ENCODE peak calls at places on chromosome 14, in nine cellular contexts. One of them, this sample, is unnamed.

GRCh38 chr14:45664668-45665356 is 411.8 kb upstream of the MIS18BP1 start:
- DNase-seq in T follicular helper cell: no peak
- DNase-seq in stimulated activated CD8-positive, alpha-beta memory T cell treated with anti-CD3 and anti-CD28 coated beads, Interleukin-7, amount 100 ng/mL, for 4 hours: no peak
- DNase-seq in DND-41: no peak
- DNase-seq in AG04450: no peak
- DNase-seq in hippocampal formation: no peak
- DNase-seq in cerebellar nuclear complex: no peak
- DNase-seq in Panc1: no peak
- DNase-seq in activated CD4-positive, alpha-beta T cell treated with anti-CD3 and anti-CD28 coated beads for 1 hour: no peak
- DNase-seq in this sample: peak; percentile 1

GRCh38 chr14:63878792-63879191 is 26.0 kb downstream of the SYNE2 start:
- DNase-seq in T follicular helper cell: no peak
- DNase-seq in stimulated activated CD8-positive, alpha-beta memory T cell treated with anti-CD3 and anti-CD28 coated beads, Interleukin-7, amount 100 ng/mL, for 4 hours: no peak
- DNase-seq in DND-41: no peak
- DNase-seq in AG04450: no peak
- DNase-seq in hippocampal formation: no peak
- DNase-seq in cerebellar nuclear complex: no peak
- DNase-seq in Panc1: no peak
- DNase-seq in activated CD4-positive, alpha-beta T cell treated with anti-CD3 and anti-CD28 coated beads for 1 hour: no peak
- DNase-seq in this sample: no peak

GRCh38 chr14:102731101-102731870 is 46.0 kb upstream of the TRAF3 start:
- DNase-seq in T follicular helper cell: no peak
- DNase-seq in stimulated activated CD8-positive, alpha-beta memory T cell treated with anti-CD3 and anti-CD28 coated beads, Interleukin-7, amount 100 ng/mL, for 4 hours: no peak
- DNase-seq in DND-41: no peak
- DNase-seq in AG04450: no peak
- DNase-seq in hippocampal formation: no peak
- DNase-seq in cerebellar nuclear complex: peak; percentile 48
- DNase-seq in Panc1: no peak
- DNase-seq in activated CD4-positive, alpha-beta T cell treated with anti-CD3 and anti-CD28 coated beads for 1 hour: no peak
- DNase-seq in this sample: no peak

GRCh38 chr14:89540830-89541470 is 123.9 kb upstream of the FOXN3 start:
- DNase-seq in T follicular helper cell: no peak
- DNase-seq in stimulated activated CD8-positive, alpha-beta memory T cell treated with anti-CD3 and anti-CD28 coated beads, Interleukin-7, amount 100 ng/mL, for 4 hours: no peak
- DNase-seq in DND-41: no peak
- DNase-seq in AG04450: peak; percentile 63
- DNase-seq in hippocampal formation: no peak
- DNase-seq in cerebellar nuclear complex: no peak
- DNase-seq in Panc1: no peak
- DNase-seq in activated CD4-positive, alpha-beta T cell treated with anti-CD3 and anti-CD28 coated beads for 1 hour: no peak
- DNase-seq in this sample: no peak

GRCh38 chr14:58100735-58101368 is 51.2 kb downstream of the ARMH4 start:
- DNase-seq in T follicular helper cell: no peak
- DNase-seq in stimulated activated CD8-positive, alpha-beta memory T cell treated with anti-CD3 and anti-CD28 coated beads, Interleukin-7, amount 100 ng/mL, for 4 hours: no peak
- DNase-seq in DND-41: no peak
- DNase-seq in AG04450: peak; percentile 42
- DNase-seq in hippocampal formation: no peak
- DNase-seq in cerebellar nuclear complex: no peak
- DNase-seq in Panc1: no peak
- DNase-seq in activated CD4-positive, alpha-beta T cell treated with anti-CD3 and anti-CD28 coated beads for 1 hour: no peak
- DNase-seq in this sample: no peak

GRCh38 chr14:97277711-97278110 is 480.5 kb downstream of the VRK1 start:
- DNase-seq in T follicular helper cell: no peak
- DNase-seq in stimulated activated CD8-positive, alpha-beta memory T cell treated with anti-CD3 and anti-CD28 coated beads, Interleukin-7, amount 100 ng/mL, for 4 hours: no peak
- DNase-seq in DND-41: no peak
- DNase-seq in AG04450: no peak
- DNase-seq in hippocampal formation: no peak
- DNase-seq in cerebellar nuclear complex: no peak
- DNase-seq in Panc1: no peak
- DNase-seq in activated CD4-positive, alpha-beta T cell treated with anti-CD3 and anti-CD28 coated beads for 1 hour: no peak
- DNase-seq in this sample: no peak

GRCh38 chr14:91728616-91729183 is 3.2 kb downstream of the CATSPERB start:
- DNase-seq in T follicular helper cell: no peak
- DNase-seq in stimulated activated CD8-positive, alpha-beta memory T cell treated with anti-CD3 and anti-CD28 coated beads, Interleukin-7, amount 100 ng/mL, for 4 hours: no peak
- DNase-seq in DND-41: no peak
- DNase-seq in AG04450: no peak
- DNase-seq in hippocampal formation: no peak
- DNase-seq in cerebellar nuclear complex: no peak
- DNase-seq in Panc1: no peak
- DNase-seq in activated CD4-positive, alpha-beta T cell treated with anti-CD3 and anti-CD28 coated beads for 1 hour: no peak
- DNase-seq in this sample: no peak

GRCh38 chr14:77485901-77486678 is 12.5 kb downstream of the ISM2 start:
- DNase-seq in T follicular helper cell: no peak
- DNase-seq in stimulated activated CD8-positive, alpha-beta memory T cell treated with anti-CD3 and anti-CD28 coated beads, Interleukin-7, amount 100 ng/mL, for 4 hours: no peak
- DNase-seq in DND-41: no peak
- DNase-seq in AG04450: peak; percentile 20
- DNase-seq in hippocampal formation: no peak
- DNase-seq in cerebellar nuclear complex: no peak
- DNase-seq in Panc1: no peak
- DNase-seq in activated CD4-positive, alpha-beta T cell treated with anti-CD3 and anti-CD28 coated beads for 1 hour: no peak
- DNase-seq in this sample: no peak

GRCh38 chr14:70652871-70653270 is 11.2 kb downstream of the TTC9 start:
- DNase-seq in T follicular helper cell: no peak
- DNase-seq in stimulated activated CD8-positive, alpha-beta memory T cell treated with anti-CD3 and anti-CD28 coated beads, Interleukin-7, amount 100 ng/mL, for 4 hours: no peak
- DNase-seq in DND-41: no peak
- DNase-seq in AG04450: no peak
- DNase-seq in hippocampal formation: no peak
- DNase-seq in cerebellar nuclear complex: no peak
- DNase-seq in Panc1: no peak
- DNase-seq in activated CD4-positive, alpha-beta T cell treated with anti-CD3 and anti-CD28 coated beads for 1 hour: no peak
- DNase-seq in this sample: no peak

GRCh38 chr14:89955022-89955414 is 488 bp upstream of the EFCAB11 start:
- DNase-seq in T follicular helper cell: no peak
- DNase-seq in stimulated activated CD8-positive, alpha-beta memory T cell treated with anti-CD3 and anti-CD28 coated beads, Interleukin-7, amount 100 ng/mL, for 4 hours: no peak
- DNase-seq in DND-41: no peak
- DNase-seq in AG04450: no peak
- DNase-seq in hippocampal formation: peak; percentile 56
- DNase-seq in cerebellar nuclear complex: no peak
- DNase-seq in Panc1: no peak
- DNase-seq in activated CD4-positive, alpha-beta T cell treated with anti-CD3 and anti-CD28 coated beads for 1 hour: no peak
- DNase-seq in this sample: no peak

GRCh38 chr14:65261425-65261920 is 151.1 kb upstream of the FUT8 start:
- DNase-seq in T follicular helper cell: no peak
- DNase-seq in stimulated activated CD8-positive, alpha-beta memory T cell treated with anti-CD3 and anti-CD28 coated beads, Interleukin-7, amount 100 ng/mL, for 4 hours: no peak
- DNase-seq in DND-41: no peak
- DNase-seq in AG04450: no peak
- DNase-seq in hippocampal formation: no peak
- DNase-seq in cerebellar nuclear complex: no peak
- DNase-seq in Panc1: no peak
- DNase-seq in activated CD4-positive, alpha-beta T cell treated with anti-CD3 and anti-CD28 coated beads for 1 hour: no peak
- DNase-seq in this sample: no peak

GRCh38 chr14:79668941-79669340 is 542.4 kb downstream of the DIO2 start:
- DNase-seq in T follicular helper cell: no peak
- DNase-seq in stimulated activated CD8-positive, alpha-beta memory T cell treated with anti-CD3 and anti-CD28 coated beads, Interleukin-7, amount 100 ng/mL, for 4 hours: no peak
- DNase-seq in DND-41: no peak
- DNase-seq in AG04450: no peak
- DNase-seq in hippocampal formation: no peak
- DNase-seq in cerebellar nuclear complex: no peak
- DNase-seq in Panc1: no peak
- DNase-seq in activated CD4-positive, alpha-beta T cell treated with anti-CD3 and anti-CD28 coated beads for 1 hour: no peak
- DNase-seq in this sample: no peak

GRCh38 chr14:95432152-95433093 is 84.0 kb downstream of the SYNE3 start:
- DNase-seq in T follicular helper cell: no peak
- DNase-seq in stimulated activated CD8-positive, alpha-beta memory T cell treated with anti-CD3 and anti-CD28 coated beads, Interleukin-7, amount 100 ng/mL, for 4 hours: no peak
- DNase-seq in DND-41: peak; percentile 12
- DNase-seq in AG04450: no peak
- DNase-seq in hippocampal formation: peak; percentile 41
- DNase-seq in cerebellar nuclear complex: no peak
- DNase-seq in Panc1: no peak
- DNase-seq in activated CD4-positive, alpha-beta T cell treated with anti-CD3 and anti-CD28 coated beads for 1 hour: no peak
- DNase-seq in this sample: no peak

GRCh38 chr14:88614218-88614907 is 51.5 kb downstream of the ZC3H14 start:
- DNase-seq in T follicular helper cell: no peak
- DNase-seq in stimulated activated CD8-positive, alpha-beta memory T cell treated with anti-CD3 and anti-CD28 coated beads, Interleukin-7, amount 100 ng/mL, for 4 hours: no peak
- DNase-seq in DND-41: no peak
- DNase-seq in AG04450: peak; percentile 21
- DNase-seq in hippocampal formation: no peak
- DNase-seq in cerebellar nuclear complex: no peak
- DNase-seq in Panc1: no peak
- DNase-seq in activated CD4-positive, alpha-beta T cell treated with anti-CD3 and anti-CD28 coated beads for 1 hour: no peak
- DNase-seq in this sample: no peak

GRCh38 chr14:90373887-90374286 is 22.9 kb upstream of the CALM1 start:
- DNase-seq in T follicular helper cell: no peak
- DNase-seq in stimulated activated CD8-positive, alpha-beta memory T cell treated with anti-CD3 and anti-CD28 coated beads, Interleukin-7, amount 100 ng/mL, for 4 hours: no peak
- DNase-seq in DND-41: no peak
- DNase-seq in AG04450: no peak
- DNase-seq in hippocampal formation: no peak
- DNase-seq in cerebellar nuclear complex: no peak
- DNase-seq in Panc1: no peak
- DNase-seq in activated CD4-positive, alpha-beta T cell treated with anti-CD3 and anti-CD28 coated beads for 1 hour: no peak
- DNase-seq in this sample: no peak

GRCh38 chr14:64713677-64714076 is 9.5 kb downstream of the PLEKHG3 start:
- DNase-seq in T follicular helper cell: no peak
- DNase-seq in stimulated activated CD8-positive, alpha-beta memory T cell treated with anti-CD3 and anti-CD28 coated beads, Interleukin-7, amount 100 ng/mL, for 4 hours: no peak
- DNase-seq in DND-41: no peak
- DNase-seq in AG04450: no peak
- DNase-seq in hippocampal formation: no peak
- DNase-seq in cerebellar nuclear complex: no peak
- DNase-seq in Panc1: no peak
- DNase-seq in activated CD4-positive, alpha-beta T cell treated with anti-CD3 and anti-CD28 coated beads for 1 hour: no peak
- DNase-seq in this sample: no peak

GRCh38 chr14:91149462-91149861 is 35.6 kb downstream of the DGLUCY start:
- DNase-seq in T follicular helper cell: no peak
- DNase-seq in stimulated activated CD8-positive, alpha-beta memory T cell treated with anti-CD3 and anti-CD28 coated beads, Interleukin-7, amount 100 ng/mL, for 4 hours: no peak
- DNase-seq in DND-41: no peak
- DNase-seq in AG04450: peak; percentile 99
- DNase-seq in hippocampal formation: no peak
- DNase-seq in cerebellar nuclear complex: no peak
- DNase-seq in Panc1: peak; percentile 7
- DNase-seq in activated CD4-positive, alpha-beta T cell treated with anti-CD3 and anti-CD28 coated beads for 1 hour: no peak
- DNase-seq in this sample: peak; percentile 71

GRCh38 chr14:68546839-68547238 is 246.0 kb downstream of the ZFP36L1 start:
- DNase-seq in T follicular helper cell: no peak
- DNase-seq in stimulated activated CD8-positive, alpha-beta memory T cell treated with anti-CD3 and anti-CD28 coated beads, Interleukin-7, amount 100 ng/mL, for 4 hours: no peak
- DNase-seq in DND-41: no peak
- DNase-seq in AG04450: peak; percentile 51
- DNase-seq in hippocampal formation: no peak
- DNase-seq in cerebellar nuclear complex: no peak
- DNase-seq in Panc1: no peak
- DNase-seq in activated CD4-positive, alpha-beta T cell treated with anti-CD3 and anti-CD28 coated beads for 1 hour: no peak
- DNase-seq in this sample: peak; percentile 77

GRCh38 chr14:102733326-102733725 is 43.9 kb upstream of the TRAF3 start:
- DNase-seq in T follicular helper cell: no peak
- DNase-seq in stimulated activated CD8-positive, alpha-beta memory T cell treated with anti-CD3 and anti-CD28 coated beads, Interleukin-7, amount 100 ng/mL, for 4 hours: no peak
- DNase-seq in DND-41: no peak
- DNase-seq in AG04450: no peak
- DNase-seq in hippocampal formation: no peak
- DNase-seq in cerebellar nuclear complex: no peak
- DNase-seq in Panc1: no peak
- DNase-seq in activated CD4-positive, alpha-beta T cell treated with anti-CD3 and anti-CD28 coated beads for 1 hour: no peak
- DNase-seq in this sample: no peak

GRCh38 chr14:23160924-23161522 is 22.4 kb downstream of the SLC7A8 start:
- DNase-seq in T follicular helper cell: no peak
- DNase-seq in stimulated activated CD8-positive, alpha-beta memory T cell treated with anti-CD3 and anti-CD28 coated beads, Interleukin-7, amount 100 ng/mL, for 4 hours: no peak
- DNase-seq in DND-41: no peak
- DNase-seq in AG04450: peak; percentile 30
- DNase-seq in hippocampal formation: no peak
- DNase-seq in cerebellar nuclear complex: no peak
- DNase-seq in Panc1: no peak
- DNase-seq in activated CD4-positive, alpha-beta T cell treated with anti-CD3 and anti-CD28 coated beads for 1 hour: no peak
- DNase-seq in this sample: no peak

GRCh38 chr14:99741227-99741976 is 51.8 kb upstream of the EML1 start:
- DNase-seq in T follicular helper cell: no peak
- DNase-seq in stimulated activated CD8-positive, alpha-beta memory T cell treated with anti-CD3 and anti-CD28 coated beads, Interleukin-7, amount 100 ng/mL, for 4 hours: no peak
- DNase-seq in DND-41: no peak
- DNase-seq in AG04450: no peak
- DNase-seq in hippocampal formation: no peak
- DNase-seq in cerebellar nuclear complex: no peak
- DNase-seq in Panc1: no peak
- DNase-seq in activated CD4-positive, alpha-beta T cell treated with anti-CD3 and anti-CD28 coated beads for 1 hour: no peak
- DNase-seq in this sample: no peak

GRCh38 chr14:50001146-50001998 is 108.5 kb downstream of the ARF6 start:
- DNase-seq in T follicular helper cell: peak; percentile 53
- DNase-seq in stimulated activated CD8-positive, alpha-beta memory T cell treated with anti-CD3 and anti-CD28 coated beads, Interleukin-7, amount 100 ng/mL, for 4 hours: peak; percentile 65
- DNase-seq in DND-41: peak; percentile 11
- DNase-seq in AG04450: no peak
- DNase-seq in hippocampal formation: no peak
- DNase-seq in cerebellar nuclear complex: peak; percentile 42
- DNase-seq in Panc1: no peak
- DNase-seq in activated CD4-positive, alpha-beta T cell treated with anti-CD3 and anti-CD28 coated beads for 1 hour: peak; percentile 53
- DNase-seq in this sample: no peak

GRCh38 chr14:21997300-21997699 is 323.7 kb upstream of the OR4E1 start:
- DNase-seq in T follicular helper cell: peak; percentile 12
- DNase-seq in stimulated activated CD8-positive, alpha-beta memory T cell treated with anti-CD3 and anti-CD28 coated beads, Interleukin-7, amount 100 ng/mL, for 4 hours: no peak
- DNase-seq in DND-41: peak; percentile 41
- DNase-seq in AG04450: no peak
- DNase-seq in hippocampal formation: no peak
- DNase-seq in cerebellar nuclear complex: no peak
- DNase-seq in Panc1: no peak
- DNase-seq in activated CD4-positive, alpha-beta T cell treated with anti-CD3 and anti-CD28 coated beads for 1 hour: no peak
- DNase-seq in this sample: no peak

GRCh38 chr14:30551460-30551859 is 7.5 kb upstream of the G2E3 start:
- DNase-seq in T follicular helper cell: no peak
- DNase-seq in stimulated activated CD8-positive, alpha-beta memory T cell treated with anti-CD3 and anti-CD28 coated beads, Interleukin-7, amount 100 ng/mL, for 4 hours: no peak
- DNase-seq in DND-41: no peak
- DNase-seq in AG04450: no peak
- DNase-seq in hippocampal formation: no peak
- DNase-seq in cerebellar nuclear complex: no peak
- DNase-seq in Panc1: no peak
- DNase-seq in activated CD4-positive, alpha-beta T cell treated with anti-CD3 and anti-CD28 coated beads for 1 hour: no peak
- DNase-seq in this sample: no peak

GRCh38 chr14:52020866-52021717 is 31.7 kb downstream of the RTRAF start:
- DNase-seq in T follicular helper cell: no peak
- DNase-seq in stimulated activated CD8-positive, alpha-beta memory T cell treated with anti-CD3 and anti-CD28 coated beads, Interleukin-7, amount 100 ng/mL, for 4 hours: no peak
- DNase-seq in DND-41: peak; percentile 74
- DNase-seq in AG04450: no peak
- DNase-seq in hippocampal formation: no peak
- DNase-seq in cerebellar nuclear complex: no peak
- DNase-seq in Panc1: no peak
- DNase-seq in activated CD4-positive, alpha-beta T cell treated with anti-CD3 and anti-CD28 coated beads for 1 hour: no peak
- DNase-seq in this sample: no peak

GRCh38 chr14:92956961-92957360 is 34.0 kb downstream of the CHGA start:
- DNase-seq in T follicular helper cell: no peak
- DNase-seq in stimulated activated CD8-positive, alpha-beta memory T cell treated with anti-CD3 and anti-CD28 coated beads, Interleukin-7, amount 100 ng/mL, for 4 hours: no peak
- DNase-seq in DND-41: no peak
- DNase-seq in AG04450: no peak
- DNase-seq in hippocampal formation: no peak
- DNase-seq in cerebellar nuclear complex: no peak
- DNase-seq in Panc1: no peak
- DNase-seq in activated CD4-positive, alpha-beta T cell treated with anti-CD3 and anti-CD28 coated beads for 1 hour: no peak
- DNase-seq in this sample: no peak

GRCh38 chr14:98959410-98959809 is 312.6 kb downstream of the BCL11B start:
- DNase-seq in T follicular helper cell: no peak
- DNase-seq in stimulated activated CD8-positive, alpha-beta memory T cell treated with anti-CD3 and anti-CD28 coated beads, Interleukin-7, amount 100 ng/mL, for 4 hours: no peak
- DNase-seq in DND-41: no peak
- DNase-seq in AG04450: no peak
- DNase-seq in hippocampal formation: no peak
- DNase-seq in cerebellar nuclear complex: no peak
- DNase-seq in Panc1: no peak
- DNase-seq in activated CD4-positive, alpha-beta T cell treated with anti-CD3 and anti-CD28 coated beads for 1 hour: no peak
- DNase-seq in this sample: no peak

GRCh38 chr14:70027785-70028428 is 148.7 kb downstream of the SMOC1 start:
- DNase-seq in T follicular helper cell: peak; percentile 33
- DNase-seq in stimulated activated CD8-positive, alpha-beta memory T cell treated with anti-CD3 and anti-CD28 coated beads, Interleukin-7, amount 100 ng/mL, for 4 hours: peak; percentile 15
- DNase-seq in DND-41: peak; percentile 69
- DNase-seq in AG04450: no peak
- DNase-seq in hippocampal formation: peak; percentile 61
- DNase-seq in cerebellar nuclear complex: no peak
- DNase-seq in Panc1: peak; percentile 17
- DNase-seq in activated CD4-positive, alpha-beta T cell treated with anti-CD3 and anti-CD28 coated beads for 1 hour: peak; percentile 28
- DNase-seq in this sample: no peak

GRCh38 chr14:21097616-21098133 is 780 bp downstream of the ZNF219 start:
- DNase-seq in T follicular helper cell: no peak
- DNase-seq in stimulated activated CD8-positive, alpha-beta memory T cell treated with anti-CD3 and anti-CD28 coated beads, Interleukin-7, amount 100 ng/mL, for 4 hours: no peak
- DNase-seq in DND-41: no peak
- DNase-seq in AG04450: no peak
- DNase-seq in hippocampal formation: no peak
- DNase-seq in cerebellar nuclear complex: no peak
- DNase-seq in Panc1: no peak
- DNase-seq in activated CD4-positive, alpha-beta T cell treated with anti-CD3 and anti-CD28 coated beads for 1 hour: no peak
- DNase-seq in this sample: no peak

GRCh38 chr14:52068741-52069616 is at the start of gene NID2:
- DNase-seq in T follicular helper cell: no peak
- DNase-seq in stimulated activated CD8-positive, alpha-beta memory T cell treated with anti-CD3 and anti-CD28 coated beads, Interleukin-7, amount 100 ng/mL, for 4 hours: no peak
- DNase-seq in DND-41: no peak
- DNase-seq in AG04450: peak; percentile 93
- DNase-seq in hippocampal formation: peak; percentile 58
- DNase-seq in cerebellar nuclear complex: no peak
- DNase-seq in Panc1: no peak
- DNase-seq in activated CD4-positive, alpha-beta T cell treated with anti-CD3 and anti-CD28 coated beads for 1 hour: no peak
- DNase-seq in this sample: no peak

GRCh38 chr14:90642239-90642717 is 174.0 kb downstream of the TTC7B start:
- DNase-seq in T follicular helper cell: no peak
- DNase-seq in stimulated activated CD8-positive, alpha-beta memory T cell treated with anti-CD3 and anti-CD28 coated beads, Interleukin-7, amount 100 ng/mL, for 4 hours: no peak
- DNase-seq in DND-41: no peak
- DNase-seq in AG04450: no peak
- DNase-seq in hippocampal formation: no peak
- DNase-seq in cerebellar nuclear complex: no peak
- DNase-seq in Panc1: no peak
- DNase-seq in activated CD4-positive, alpha-beta T cell treated with anti-CD3 and anti-CD28 coated beads for 1 hour: no peak
- DNase-seq in this sample: no peak

This sample was measured in keratinocyte.